ENCODE peak calls at places on chromosome 5, in eight cellular contexts. One of them, this sample, is unnamed.

GRCh38 chr5:125142439-125142838 is 396.0 kb upstream of the ZNF608 start:
- DNase-seq in activated naive CD8-positive, alpha-beta T cell treated with anti-CD3 and anti-CD28 coated beads, Interleukin-2, amount 50 U/mL, for 24 hours: no peak
- DNase-seq in NCI-H774: no peak
- DNase-seq in CD8-positive, alpha-beta memory T cell: no peak
- DNase-seq in substantia nigra: no peak
- DNase-seq in amniotic stem cell: no peak
- DNase-seq in Peyer's patch: no peak
- DNase-seq in Right ventricle myocardium superior: no peak
- DNase-seq in this sample: no peak

GRCh38 chr5:158313027-158313738 is 454.2 kb upstream of the CLINT1 start:
- DNase-seq in substantia nigra: no peak
- DNase-seq in activated naive CD8-positive, alpha-beta T cell treated with anti-CD3 and anti-CD28 coated beads, Interleukin-2, amount 50 U/mL, for 24 hours: no peak
- DNase-seq in Right ventricle myocardium superior: no peak
- DNase-seq in Peyer's patch: no peak
- DNase-seq in NCI-H774: no peak
- DNase-seq in amniotic stem cell: no peak
- DNase-seq in CD8-positive, alpha-beta memory T cell: no peak
- DNase-seq in this sample: no peak

GRCh38 chr5:81181576-81182316 is 51.4 kb upstream of the CKMT2 start:
- DNase-seq in substantia nigra: no peak
- DNase-seq in activated naive CD8-positive, alpha-beta T cell treated with anti-CD3 and anti-CD28 coated beads, Interleukin-2, amount 50 U/mL, for 24 hours: no peak
- DNase-seq in NCI-H774: no peak
- DNase-seq in CD8-positive, alpha-beta memory T cell: no peak
- DNase-seq in Peyer's patch: no peak
- DNase-seq in Right ventricle myocardium superior: no peak
- DNase-seq in amniotic stem cell: no peak
- DNase-seq in this sample: no peak

GRCh38 chr5:164255598-164256213 is 750.3 kb downstream of the MAT2B start:
- DNase-seq in activated naive CD8-positive, alpha-beta T cell treated with anti-CD3 and anti-CD28 coated beads, Interleukin-2, amount 50 U/mL, for 24 hours: no peak
- DNase-seq in substantia nigra: no peak
- DNase-seq in NCI-H774: no peak
- DNase-seq in CD8-positive, alpha-beta memory T cell: no peak
- DNase-seq in Right ventricle myocardium superior: no peak
- DNase-seq in Peyer's patch: no peak
- DNase-seq in amniotic stem cell: no peak
- DNase-seq in this sample: no peak

GRCh38 chr5:119179857-119180641 is 109.2 kb downstream of the DMXL1 start:
- DNase-seq in Right ventricle myocardium superior: no peak
- DNase-seq in CD8-positive, alpha-beta memory T cell: no peak
- DNase-seq in activated naive CD8-positive, alpha-beta T cell treated with anti-CD3 and anti-CD28 coated beads, Interleukin-2, amount 50 U/mL, for 24 hours: no peak
- DNase-seq in Peyer's patch: no peak
- DNase-seq in amniotic stem cell: no peak
- DNase-seq in substantia nigra: no peak
- DNase-seq in NCI-H774: no peak
- DNase-seq in this sample: no peak

GRCh38 chr5:120091376-120091948 is 372.6 kb upstream of the PRR16 start:
- DNase-seq in amniotic stem cell: no peak
- DNase-seq in CD8-positive, alpha-beta memory T cell: no peak
- DNase-seq in substantia nigra: no peak
- DNase-seq in NCI-H774: no peak
- DNase-seq in Right ventricle myocardium superior: no peak
- DNase-seq in Peyer's patch: no peak
- DNase-seq in activated naive CD8-positive, alpha-beta T cell treated with anti-CD3 and anti-CD28 coated beads, Interleukin-2, amount 50 U/mL, for 24 hours: no peak
- DNase-seq in this sample: no peak

GRCh38 chr5:172456076-172456800 is 1.9 kb upstream of the SH3PXD2B start:
- DNase-seq in amniotic stem cell: no peak
- DNase-seq in Right ventricle myocardium superior: no peak
- DNase-seq in activated naive CD8-positive, alpha-beta T cell treated with anti-CD3 and anti-CD28 coated beads, Interleukin-2, amount 50 U/mL, for 24 hours: no peak
- DNase-seq in CD8-positive, alpha-beta memory T cell: no peak
- DNase-seq in NCI-H774: no peak
- DNase-seq in substantia nigra: no peak
- DNase-seq in Peyer's patch: no peak
- DNase-seq in this sample: peak

GRCh38 chr5:65774346-65774745 is 52.3 kb downstream of the NLN start:
- DNase-seq in substantia nigra: no peak
- DNase-seq in NCI-H774: no peak
- DNase-seq in activated naive CD8-positive, alpha-beta T cell treated with anti-CD3 and anti-CD28 coated beads, Interleukin-2, amount 50 U/mL, for 24 hours: no peak
- DNase-seq in CD8-positive, alpha-beta memory T cell: no peak
- DNase-seq in Peyer's patch: no peak
- DNase-seq in amniotic stem cell: peak
- DNase-seq in Right ventricle myocardium superior: no peak
- DNase-seq in this sample: no peak

GRCh38 chr5:90161399-90161798 is 248.2 kb downstream of the CETN3 start:
- DNase-seq in NCI-H774: no peak
- DNase-seq in substantia nigra: no peak
- DNase-seq in CD8-positive, alpha-beta memory T cell: no peak
- DNase-seq in Peyer's patch: peak
- DNase-seq in activated naive CD8-positive, alpha-beta T cell treated with anti-CD3 and anti-CD28 coated beads, Interleukin-2, amount 50 U/mL, for 24 hours: no peak
- DNase-seq in Right ventricle myocardium superior: peak
- DNase-seq in amniotic stem cell: no peak
- DNase-seq in this sample: no peak

GRCh38 chr5:14035859-14036440 is 91.5 kb upstream of the DNAH5 start:
- DNase-seq in amniotic stem cell: peak
- DNase-seq in substantia nigra: no peak
- DNase-seq in Peyer's patch: no peak
- DNase-seq in CD8-positive, alpha-beta memory T cell: no peak
- DNase-seq in activated naive CD8-positive, alpha-beta T cell treated with anti-CD3 and anti-CD28 coated beads, Interleukin-2, amount 50 U/mL, for 24 hours: no peak
- DNase-seq in Right ventricle myocardium superior: no peak
- DNase-seq in NCI-H774: no peak
- DNase-seq in this sample: no peak

GRCh38 chr5:79025054-79025465 is 40.0 kb upstream of the ARSB start:
- DNase-seq in amniotic stem cell: peak
- DNase-seq in substantia nigra: peak
- DNase-seq in NCI-H774: peak
- DNase-seq in Right ventricle myocardium superior: peak
- DNase-seq in activated naive CD8-positive, alpha-beta T cell treated with anti-CD3 and anti-CD28 coated beads, Interleukin-2, amount 50 U/mL, for 24 hours: peak
- DNase-seq in Peyer's patch: no peak
- DNase-seq in CD8-positive, alpha-beta memory T cell: peak
- DNase-seq in this sample: peak

GRCh38 chr5:128019391-128019790 is 64.2 kb upstream of the SLC12A2 start:
- DNase-seq in NCI-H774: no peak
- DNase-seq in activated naive CD8-positive, alpha-beta T cell treated with anti-CD3 and anti-CD28 coated beads, Interleukin-2, amount 50 U/mL, for 24 hours: no peak
- DNase-seq in amniotic stem cell: no peak
- DNase-seq in Right ventricle myocardium superior: no peak
- DNase-seq in Peyer's patch: no peak
- DNase-seq in CD8-positive, alpha-beta memory T cell: no peak
- DNase-seq in substantia nigra: no peak
- DNase-seq in this sample: no peak

GRCh38 chr5:6704361-6704851 is 8.8 kb upstream of the TENT4A start:
- DNase-seq in NCI-H774: no peak
- DNase-seq in amniotic stem cell: peak
- DNase-seq in activated naive CD8-positive, alpha-beta T cell treated with anti-CD3 and anti-CD28 coated beads, Interleukin-2, amount 50 U/mL, for 24 hours: no peak
- DNase-seq in Right ventricle myocardium superior: peak
- DNase-seq in CD8-positive, alpha-beta memory T cell: no peak
- DNase-seq in substantia nigra: no peak
- DNase-seq in Peyer's patch: no peak
- DNase-seq in this sample: no peak

GRCh38 chr5:158560170-158560569 is 539.5 kb downstream of the EBF1 start:
- DNase-seq in Right ventricle myocardium superior: peak
- DNase-seq in Peyer's patch: peak
- DNase-seq in CD8-positive, alpha-beta memory T cell: no peak
- DNase-seq in NCI-H774: no peak
- DNase-seq in substantia nigra: no peak
- DNase-seq in amniotic stem cell: no peak
- DNase-seq in activated naive CD8-positive, alpha-beta T cell treated with anti-CD3 and anti-CD28 coated beads, Interleukin-2, amount 50 U/mL, for 24 hours: no peak
- DNase-seq in this sample: no peak

GRCh38 chr5:63263409-63263808 is 684.8 kb downstream of the LRRC70 start:
- DNase-seq in NCI-H774: no peak
- DNase-seq in Peyer's patch: no peak
- DNase-seq in amniotic stem cell: no peak
- DNase-seq in Right ventricle myocardium superior: no peak
- DNase-seq in CD8-positive, alpha-beta memory T cell: no peak
- DNase-seq in substantia nigra: no peak
- DNase-seq in activated naive CD8-positive, alpha-beta T cell treated with anti-CD3 and anti-CD28 coated beads, Interleukin-2, amount 50 U/mL, for 24 hours: no peak
- DNase-seq in this sample: no peak

GRCh38 chr5:142639455-142639854 is 46.4 kb downstream of the FGF1 start:
- DNase-seq in CD8-positive, alpha-beta memory T cell: no peak
- DNase-seq in Peyer's patch: no peak
- DNase-seq in amniotic stem cell: no peak
- DNase-seq in substantia nigra: no peak
- DNase-seq in NCI-H774: no peak
- DNase-seq in Right ventricle myocardium superior: no peak
- DNase-seq in activated naive CD8-positive, alpha-beta T cell treated with anti-CD3 and anti-CD28 coated beads, Interleukin-2, amount 50 U/mL, for 24 hours: no peak
- DNase-seq in this sample: no peak

GRCh38 chr5:111997308-111998159 is 240.5 kb upstream of the NREP start:
- DNase-seq in NCI-H774: no peak
- DNase-seq in Right ventricle myocardium superior: no peak
- DNase-seq in amniotic stem cell: peak
- DNase-seq in CD8-positive, alpha-beta memory T cell: no peak
- DNase-seq in Peyer's patch: no peak
- DNase-seq in substantia nigra: no peak
- DNase-seq in activated naive CD8-positive, alpha-beta T cell treated with anti-CD3 and anti-CD28 coated beads, Interleukin-2, amount 50 U/mL, for 24 hours: peak
- DNase-seq in this sample: no peak

GRCh38 chr5:83503662-83504061 is 32.1 kb downstream of the VCAN start:
- DNase-seq in activated naive CD8-positive, alpha-beta T cell treated with anti-CD3 and anti-CD28 coated beads, Interleukin-2, amount 50 U/mL, for 24 hours: no peak
- DNase-seq in Right ventricle myocardium superior: no peak
- DNase-seq in Peyer's patch: no peak
- DNase-seq in amniotic stem cell: no peak
- DNase-seq in substantia nigra: no peak
- DNase-seq in CD8-positive, alpha-beta memory T cell: no peak
- DNase-seq in NCI-H774: no peak
- DNase-seq in this sample: no peak

GRCh38 chr5:159106569-159107282 is 7.0 kb upstream of the EBF1 start:
- DNase-seq in amniotic stem cell: peak
- DNase-seq in Right ventricle myocardium superior: peak
- DNase-seq in Peyer's patch: peak
- DNase-seq in activated naive CD8-positive, alpha-beta T cell treated with anti-CD3 and anti-CD28 coated beads, Interleukin-2, amount 50 U/mL, for 24 hours: peak
- DNase-seq in substantia nigra: peak
- DNase-seq in CD8-positive, alpha-beta memory T cell: peak
- DNase-seq in NCI-H774: peak
- DNase-seq in this sample: peak

GRCh38 chr5:171520300-171521170 is 101.1 kb downstream of the FGF18 start:
- DNase-seq in CD8-positive, alpha-beta memory T cell: no peak
- DNase-seq in amniotic stem cell: no peak
- DNase-seq in activated naive CD8-positive, alpha-beta T cell treated with anti-CD3 and anti-CD28 coated beads, Interleukin-2, amount 50 U/mL, for 24 hours: no peak
- DNase-seq in substantia nigra: no peak
- DNase-seq in Peyer's patch: no peak
- DNase-seq in Right ventricle myocardium superior: peak
- DNase-seq in NCI-H774: no peak
- DNase-seq in this sample: no peak

GRCh38 chr5:138463335-138464017 is 1.8 kb upstream of the EGR1 start:
- DNase-seq in Right ventricle myocardium superior: no peak
- DNase-seq in amniotic stem cell: peak
- DNase-seq in Peyer's patch: no peak
- DNase-seq in CD8-positive, alpha-beta memory T cell: no peak
- DNase-seq in NCI-H774: no peak
- DNase-seq in substantia nigra: no peak
- DNase-seq in activated naive CD8-positive, alpha-beta T cell treated with anti-CD3 and anti-CD28 coated beads, Interleukin-2, amount 50 U/mL, for 24 hours: no peak
- DNase-seq in this sample: no peak

GRCh38 chr5:178644826-178645545 is 18.1 kb upstream of the CLK4 start:
- DNase-seq in amniotic stem cell: no peak
- DNase-seq in Right ventricle myocardium superior: no peak
- DNase-seq in activated naive CD8-positive, alpha-beta T cell treated with anti-CD3 and anti-CD28 coated beads, Interleukin-2, amount 50 U/mL, for 24 hours: no peak
- DNase-seq in CD8-positive, alpha-beta memory T cell: no peak
- DNase-seq in Peyer's patch: peak
- DNase-seq in NCI-H774: no peak
- DNase-seq in substantia nigra: no peak
- DNase-seq in this sample: peak

GRCh38 chr5:37774912-37775483 is 64.8 kb downstream of the GDNF start:
- DNase-seq in NCI-H774: no peak
- DNase-seq in Peyer's patch: no peak
- DNase-seq in amniotic stem cell: no peak
- DNase-seq in activated naive CD8-positive, alpha-beta T cell treated with anti-CD3 and anti-CD28 coated beads, Interleukin-2, amount 50 U/mL, for 24 hours: peak
- DNase-seq in Right ventricle myocardium superior: no peak
- DNase-seq in CD8-positive, alpha-beta memory T cell: no peak
- DNase-seq in substantia nigra: no peak
- DNase-seq in this sample: no peak

GRCh38 chr5:54491326-54491725 is 26.2 kb upstream of the SNX18 start:
- DNase-seq in substantia nigra: no peak
- DNase-seq in CD8-positive, alpha-beta memory T cell: no peak
- DNase-seq in NCI-H774: no peak
- DNase-seq in amniotic stem cell: no peak
- DNase-seq in Right ventricle myocardium superior: no peak
- DNase-seq in activated naive CD8-positive, alpha-beta T cell treated with anti-CD3 and anti-CD28 coated beads, Interleukin-2, amount 50 U/mL, for 24 hours: no peak
- DNase-seq in Peyer's patch: no peak
- DNase-seq in this sample: no peak

GRCh38 chr5:151005975-151006576 is 14.3 kb upstream of the GPX3 start:
- DNase-seq in NCI-H774: no peak
- DNase-seq in amniotic stem cell: no peak
- DNase-seq in Peyer's patch: peak
- DNase-seq in CD8-positive, alpha-beta memory T cell: no peak
- DNase-seq in substantia nigra: no peak
- DNase-seq in activated naive CD8-positive, alpha-beta T cell treated with anti-CD3 and anti-CD28 coated beads, Interleukin-2, amount 50 U/mL, for 24 hours: no peak
- DNase-seq in Right ventricle myocardium superior: peak
- DNase-seq in this sample: no peak

GRCh38 chr5:170219615-170220014 is 13.2 kb upstream of the C5orf58 start:
- DNase-seq in substantia nigra: no peak
- DNase-seq in amniotic stem cell: no peak
- DNase-seq in activated naive CD8-positive, alpha-beta T cell treated with anti-CD3 and anti-CD28 coated beads, Interleukin-2, amount 50 U/mL, for 24 hours: no peak
- DNase-seq in CD8-positive, alpha-beta memory T cell: no peak
- DNase-seq in Right ventricle myocardium superior: no peak
- DNase-seq in Peyer's patch: no peak
- DNase-seq in NCI-H774: no peak
- DNase-seq in this sample: no peak

GRCh38 chr5:132668706-132669454 is 4.9 kb upstream of the IL4 start:
- DNase-seq in substantia nigra: no peak
- DNase-seq in activated naive CD8-positive, alpha-beta T cell treated with anti-CD3 and anti-CD28 coated beads, Interleukin-2, amount 50 U/mL, for 24 hours: no peak
- DNase-seq in Peyer's patch: no peak
- DNase-seq in Right ventricle myocardium superior: no peak
- DNase-seq in CD8-positive, alpha-beta memory T cell: no peak
- DNase-seq in NCI-H774: no peak
- DNase-seq in amniotic stem cell: no peak
- DNase-seq in this sample: no peak

GRCh38 chr5:135444360-135444759 is 2.8 kb downstream of the DCANP1 start:
- DNase-seq in Right ventricle myocardium superior: no peak
- DNase-seq in amniotic stem cell: no peak
- DNase-seq in NCI-H774: no peak
- DNase-seq in CD8-positive, alpha-beta memory T cell: no peak
- DNase-seq in substantia nigra: no peak
- DNase-seq in Peyer's patch: no peak
- DNase-seq in activated naive CD8-positive, alpha-beta T cell treated with anti-CD3 and anti-CD28 coated beads, Interleukin-2, amount 50 U/mL, for 24 hours: no peak
- DNase-seq in this sample: no peak

GRCh38 chr5:65927497-65928340 is 1.3 kb downstream of the ERBIN start:
- DNase-seq in NCI-H774: no peak
- DNase-seq in CD8-positive, alpha-beta memory T cell: peak
- DNase-seq in amniotic stem cell: peak
- DNase-seq in Peyer's patch: peak
- DNase-seq in Right ventricle myocardium superior: no peak
- DNase-seq in substantia nigra: peak
- DNase-seq in activated naive CD8-positive, alpha-beta T cell treated with anti-CD3 and anti-CD28 coated beads, Interleukin-2, amount 50 U/mL, for 24 hours: peak
- DNase-seq in this sample: no peak

GRCh38 chr5:44389410-44389879 is at the start of gene FGF10:
- DNase-seq in CD8-positive, alpha-beta memory T cell: no peak
- DNase-seq in Right ventricle myocardium superior: peak
- DNase-seq in NCI-H774: no peak
- DNase-seq in substantia nigra: no peak
- DNase-seq in amniotic stem cell: no peak
- DNase-seq in activated naive CD8-positive, alpha-beta T cell treated with anti-CD3 and anti-CD28 coated beads, Interleukin-2, amount 50 U/mL, for 24 hours: no peak
- DNase-seq in Peyer's patch: no peak
- DNase-seq in this sample: peak

GRCh38 chr5:123085638-123086286 is 3.3 kb upstream of the PRDM6 start:
- DNase-seq in activated naive CD8-positive, alpha-beta T cell treated with anti-CD3 and anti-CD28 coated beads, Interleukin-2, amount 50 U/mL, for 24 hours: no peak
- DNase-seq in substantia nigra: no peak
- DNase-seq in Peyer's patch: no peak
- DNase-seq in NCI-H774: no peak
- DNase-seq in CD8-positive, alpha-beta memory T cell: no peak
- DNase-seq in Right ventricle myocardium superior: no peak
- DNase-seq in amniotic stem cell: no peak
- DNase-seq in this sample: no peak

GRCh38 chr5:159449925-159450324 is 119.6 kb upstream of the IL12B start:
- DNase-seq in activated naive CD8-positive, alpha-beta T cell treated with anti-CD3 and anti-CD28 coated beads, Interleukin-2, amount 50 U/mL, for 24 hours: no peak
- DNase-seq in Right ventricle myocardium superior: no peak
- DNase-seq in Peyer's patch: no peak
- DNase-seq in CD8-positive, alpha-beta memory T cell: no peak
- DNase-seq in substantia nigra: no peak
- DNase-seq in NCI-H774: no peak
- DNase-seq in amniotic stem cell: no peak
- DNase-seq in this sample: no peak

GRCh38 chr5:67094476-67095300 is 101.9 kb downstream of the CD180 start:
- DNase-seq in substantia nigra: no peak
- DNase-seq in NCI-H774: no peak
- DNase-seq in amniotic stem cell: peak
- DNase-seq in Right ventricle myocardium superior: no peak
- DNase-seq in activated naive CD8-positive, alpha-beta T cell treated with anti-CD3 and anti-CD28 coated beads, Interleukin-2, amount 50 U/mL, for 24 hours: no peak
- DNase-seq in CD8-positive, alpha-beta memory T cell: no peak
- DNase-seq in Peyer's patch: no peak
- DNase-seq in this sample: no peak

GRCh38 chr5:93717162-93717561 is 24.2 kb downstream of the POU5F2 start:
- DNase-seq in substantia nigra: peak
- DNase-seq in amniotic stem cell: no peak
- DNase-seq in activated naive CD8-positive, alpha-beta T cell treated with anti-CD3 and anti-CD28 coated beads, Interleukin-2, amount 50 U/mL, for 24 hours: no peak
- DNase-seq in NCI-H774: peak
- DNase-seq in CD8-positive, alpha-beta memory T cell: no peak
- DNase-seq in Right ventricle myocardium superior: no peak
- DNase-seq in Peyer's patch: no peak
- DNase-seq in this sample: no peak

This sample was measured in head of caudate nucleus.